ENCODE peak calls at places on chromosomes 6 and 20, in nine cellular contexts. One of them, this sample, is unnamed.

GRCh38 chr6:137076277-137077068 is 31.7 kb upstream of the IL20RA start:
- DNase-seq in right atrium auricular region: peak; percentile 71
- DNase-seq in SK-N-SH: peak; percentile 65
- DNase-seq in testis: peak; percentile 87
- DNase-seq in body of pancreas: peak; percentile 87
- DNase-seq in heart left ventricle: peak; percentile 64
- DNase-seq in CD4-positive, alpha-beta memory T cell: peak; percentile 53
- DNase-seq in mammary epithelial cell: peak; percentile 59
- DNase-seq in H1: peak; percentile 56
- DNase-seq in this sample: peak; percentile 82

GRCh38 chr6:48449002-48449401 is 338.0 kb upstream of the PTCHD4 start:
- DNase-seq in H1: no peak
- DNase-seq in mammary epithelial cell: peak; percentile 14
- DNase-seq in testis: no peak
- DNase-seq in SK-N-SH: no peak
- DNase-seq in body of pancreas: no peak
- DNase-seq in right atrium auricular region: no peak
- DNase-seq in CD4-positive, alpha-beta memory T cell: no peak
- DNase-seq in heart left ventricle: no peak
- DNase-seq in this sample: no peak

GRCh38 chr6:118748311-118749062 is 97.1 kb upstream of the CEP85L start:
- DNase-seq in H1: no peak
- DNase-seq in SK-N-SH: peak; percentile 50
- DNase-seq in heart left ventricle: no peak
- DNase-seq in body of pancreas: peak; percentile 47
- DNase-seq in testis: peak; percentile 61
- DNase-seq in CD4-positive, alpha-beta memory T cell: no peak
- DNase-seq in mammary epithelial cell: peak; percentile 45
- DNase-seq in right atrium auricular region: no peak
- DNase-seq in this sample: peak; percentile 76

GRCh38 chr6:46781478-46782378 is 11.5 kb upstream of the MEP1A start:
- DNase-seq in mammary epithelial cell: peak; percentile 57
- DNase-seq in SK-N-SH: peak; percentile 31
- DNase-seq in testis: peak; percentile 84
- DNase-seq in H1: no peak
- DNase-seq in body of pancreas: peak; percentile 76
- DNase-seq in heart left ventricle: peak; percentile 52
- DNase-seq in CD4-positive, alpha-beta memory T cell: no peak
- DNase-seq in right atrium auricular region: no peak
- DNase-seq in this sample: peak; percentile 77

GRCh38 chr20:62377615-62378085 is 9.3 kb upstream of the RPS21 start:
- DNase-seq in SK-N-SH: no peak
- DNase-seq in mammary epithelial cell: no peak
- DNase-seq in heart left ventricle: peak; percentile 60
- DNase-seq in H1: no peak
- DNase-seq in testis: peak; percentile 74
- DNase-seq in body of pancreas: no peak
- DNase-seq in CD4-positive, alpha-beta memory T cell: no peak
- DNase-seq in right atrium auricular region: no peak
- DNase-seq in this sample: no peak

GRCh38 chr20:35279040-35279439 is 1.1 kb upstream of the MMP24OS start:
- DNase-seq in right atrium auricular region: no peak
- DNase-seq in testis: no peak
- DNase-seq in body of pancreas: peak; percentile 23
- DNase-seq in mammary epithelial cell: peak; percentile 75
- DNase-seq in CD4-positive, alpha-beta memory T cell: no peak
- DNase-seq in H1: no peak
- DNase-seq in SK-N-SH: no peak
- DNase-seq in heart left ventricle: no peak
- DNase-seq in this sample: peak; percentile 26

GRCh38 chr6:116922853-116923548 is 46.0 kb downstream of the RFX6 start:
- DNase-seq in CD4-positive, alpha-beta memory T cell: no peak
- DNase-seq in testis: no peak
- DNase-seq in SK-N-SH: no peak
- DNase-seq in H1: no peak
- DNase-seq in body of pancreas: no peak
- DNase-seq in heart left ventricle: no peak
- DNase-seq in right atrium auricular region: no peak
- DNase-seq in mammary epithelial cell: no peak
- DNase-seq in this sample: no peak

GRCh38 chr6:149450679-149451360 is 34.0 kb downstream of the ZC3H12D start:
- DNase-seq in body of pancreas: peak; percentile 23
- DNase-seq in H1: no peak
- DNase-seq in testis: peak; percentile 62
- DNase-seq in mammary epithelial cell: no peak
- DNase-seq in CD4-positive, alpha-beta memory T cell: no peak
- DNase-seq in SK-N-SH: peak; percentile 83
- DNase-seq in right atrium auricular region: no peak
- DNase-seq in heart left ventricle: peak; percentile 45
- DNase-seq in this sample: peak; percentile 62

GRCh38 chr6:150492941-150493340 is 106.7 kb upstream of the PLEKHG1 start:
- DNase-seq in SK-N-SH: no peak
- DNase-seq in body of pancreas: no peak
- DNase-seq in H1: no peak
- DNase-seq in CD4-positive, alpha-beta memory T cell: no peak
- DNase-seq in heart left ventricle: no peak
- DNase-seq in mammary epithelial cell: peak; percentile 97
- DNase-seq in right atrium auricular region: no peak
- DNase-seq in testis: no peak
- DNase-seq in this sample: peak; percentile 9

GRCh38 chr6:127972815-127973214 is 72.0 kb upstream of the THEMIS start:
- DNase-seq in SK-N-SH: no peak
- DNase-seq in heart left ventricle: no peak
- DNase-seq in testis: no peak
- DNase-seq in mammary epithelial cell: no peak
- DNase-seq in right atrium auricular region: no peak
- DNase-seq in H1: no peak
- DNase-seq in CD4-positive, alpha-beta memory T cell: peak; percentile 66
- DNase-seq in body of pancreas: no peak
- DNase-seq in this sample: no peak

GRCh38 chr6:21423106-21423854 is 170.3 kb upstream of the SOX4 start:
- DNase-seq in H1: no peak
- DNase-seq in body of pancreas: no peak
- DNase-seq in right atrium auricular region: no peak
- DNase-seq in heart left ventricle: no peak
- DNase-seq in SK-N-SH: no peak
- DNase-seq in CD4-positive, alpha-beta memory T cell: no peak
- DNase-seq in testis: no peak
- DNase-seq in mammary epithelial cell: no peak
- DNase-seq in this sample: no peak

GRCh38 chr6:43628392-43629103 is 516 bp downstream of the GTPBP2 start:
- DNase-seq in CD4-positive, alpha-beta memory T cell: peak; percentile 69
- DNase-seq in right atrium auricular region: no peak
- DNase-seq in testis: peak; percentile 61
- DNase-seq in body of pancreas: peak; percentile 53
- DNase-seq in mammary epithelial cell: peak; percentile 44
- DNase-seq in H1: peak; percentile 21
- DNase-seq in heart left ventricle: peak; percentile 52
- DNase-seq in SK-N-SH: peak; percentile 82
- DNase-seq in this sample: peak; percentile 62

GRCh38 chr6:27168108-27168507 is 79.4 kb upstream of the PRSS16 start:
- DNase-seq in H1: no peak
- DNase-seq in CD4-positive, alpha-beta memory T cell: no peak
- DNase-seq in mammary epithelial cell: no peak
- DNase-seq in body of pancreas: no peak
- DNase-seq in heart left ventricle: no peak
- DNase-seq in right atrium auricular region: no peak
- DNase-seq in testis: no peak
- DNase-seq in SK-N-SH: no peak
- DNase-seq in this sample: peak; percentile 43

GRCh38 chr6:31180500-31180899 is 10.0 kb upstream of the POU5F1 start:
- DNase-seq in right atrium auricular region: no peak
- DNase-seq in SK-N-SH: peak; percentile 52
- DNase-seq in body of pancreas: no peak
- DNase-seq in H1: no peak
- DNase-seq in mammary epithelial cell: no peak
- DNase-seq in CD4-positive, alpha-beta memory T cell: peak; percentile 79
- DNase-seq in heart left ventricle: peak; percentile 90
- DNase-seq in testis: peak; percentile 86
- DNase-seq in this sample: no peak

GRCh38 chr6:154672086-154672485 is 61.1 kb upstream of the SCAF8 start:
- DNase-seq in mammary epithelial cell: no peak
- DNase-seq in CD4-positive, alpha-beta memory T cell: no peak
- DNase-seq in SK-N-SH: no peak
- DNase-seq in heart left ventricle: no peak
- DNase-seq in testis: no peak
- DNase-seq in H1: no peak
- DNase-seq in body of pancreas: no peak
- DNase-seq in right atrium auricular region: no peak
- DNase-seq in this sample: no peak

GRCh38 chr6:134999107-134999506 is 49.2 kb upstream of the ALDH8A1 start:
- DNase-seq in body of pancreas: no peak
- DNase-seq in SK-N-SH: no peak
- DNase-seq in mammary epithelial cell: no peak
- DNase-seq in H1: no peak
- DNase-seq in testis: no peak
- DNase-seq in right atrium auricular region: no peak
- DNase-seq in heart left ventricle: no peak
- DNase-seq in CD4-positive, alpha-beta memory T cell: no peak
- DNase-seq in this sample: no peak

GRCh38 chr6:7341989-7342742 is 29.2 kb upstream of the SSR1 start:
- DNase-seq in heart left ventricle: no peak
- DNase-seq in mammary epithelial cell: no peak
- DNase-seq in testis: no peak
- DNase-seq in CD4-positive, alpha-beta memory T cell: no peak
- DNase-seq in H1: no peak
- DNase-seq in right atrium auricular region: no peak
- DNase-seq in body of pancreas: no peak
- DNase-seq in SK-N-SH: peak; percentile 69
- DNase-seq in this sample: peak; percentile 50

GRCh38 chr20:42775037-42775436 is 414.7 kb downstream of the PTPRT start:
- DNase-seq in SK-N-SH: no peak
- DNase-seq in testis: no peak
- DNase-seq in body of pancreas: no peak
- DNase-seq in heart left ventricle: no peak
- DNase-seq in mammary epithelial cell: no peak
- DNase-seq in CD4-positive, alpha-beta memory T cell: no peak
- DNase-seq in H1: no peak
- DNase-seq in right atrium auricular region: no peak
- DNase-seq in this sample: no peak

GRCh38 chr6:54053893-54054391 is 57.3 kb upstream of the MLIP start:
- DNase-seq in body of pancreas: peak; percentile 5
- DNase-seq in CD4-positive, alpha-beta memory T cell: no peak
- DNase-seq in heart left ventricle: peak; percentile 40
- DNase-seq in SK-N-SH: no peak
- DNase-seq in right atrium auricular region: no peak
- DNase-seq in H1: no peak
- DNase-seq in mammary epithelial cell: peak; percentile 93
- DNase-seq in testis: peak; percentile 67
- DNase-seq in this sample: peak; percentile 93

GRCh38 chr20:11355338-11355737 is 562.4 kb upstream of the BTBD3 start:
- DNase-seq in heart left ventricle: no peak
- DNase-seq in right atrium auricular region: no peak
- DNase-seq in SK-N-SH: no peak
- DNase-seq in mammary epithelial cell: no peak
- DNase-seq in testis: no peak
- DNase-seq in H1: no peak
- DNase-seq in body of pancreas: no peak
- DNase-seq in CD4-positive, alpha-beta memory T cell: no peak
- DNase-seq in this sample: no peak

GRCh38 chr20:11350126-11351005 is 567.3 kb upstream of the BTBD3 start:
- DNase-seq in H1: no peak
- DNase-seq in CD4-positive, alpha-beta memory T cell: no peak
- DNase-seq in mammary epithelial cell: peak; percentile 98
- DNase-seq in right atrium auricular region: no peak
- DNase-seq in body of pancreas: no peak
- DNase-seq in heart left ventricle: no peak
- DNase-seq in testis: no peak
- DNase-seq in SK-N-SH: no peak
- DNase-seq in this sample: peak; percentile 73

GRCh38 chr20:11356061-11356460 is 561.6 kb upstream of the BTBD3 start:
- DNase-seq in SK-N-SH: no peak
- DNase-seq in heart left ventricle: no peak
- DNase-seq in right atrium auricular region: no peak
- DNase-seq in CD4-positive, alpha-beta memory T cell: no peak
- DNase-seq in mammary epithelial cell: no peak
- DNase-seq in body of pancreas: no peak
- DNase-seq in testis: no peak
- DNase-seq in H1: no peak
- DNase-seq in this sample: no peak

GRCh38 chr20:11352041-11352440 is 565.7 kb upstream of the BTBD3 start:
- DNase-seq in body of pancreas: no peak
- DNase-seq in mammary epithelial cell: no peak
- DNase-seq in SK-N-SH: no peak
- DNase-seq in testis: no peak
- DNase-seq in H1: no peak
- DNase-seq in CD4-positive, alpha-beta memory T cell: no peak
- DNase-seq in right atrium auricular region: no peak
- DNase-seq in heart left ventricle: no peak
- DNase-seq in this sample: no peak

GRCh38 chr20:11354841-11355240 is 562.9 kb upstream of the BTBD3 start:
- DNase-seq in H1: no peak
- DNase-seq in body of pancreas: no peak
- DNase-seq in SK-N-SH: no peak
- DNase-seq in heart left ventricle: no peak
- DNase-seq in CD4-positive, alpha-beta memory T cell: no peak
- DNase-seq in testis: no peak
- DNase-seq in mammary epithelial cell: no peak
- DNase-seq in right atrium auricular region: no peak
- DNase-seq in this sample: no peak
- H3K4me1 ChIP-seq in H1: peaks cover 3% of the 10 kb centered on the region
- H3K4me1 ChIP-seq in body of pancreas: no peaks in the 10 kb centered on the region
- H3K4me1 ChIP-seq in SK-N-SH: no peaks in the 10 kb centered on the region
- H3K4me1 ChIP-seq in heart left ventricle: no peaks in the 10 kb centered on the region
- H3K4me1 ChIP-seq in CD4-positive, alpha-beta memory T cell: no peaks in the 10 kb centered on the region
- H3K4me1 ChIP-seq in testis: no peaks in the 10 kb centered on the region
- H3K4me1 ChIP-seq in mammary epithelial cell: peaks cover 23% of the 10 kb centered on the region
- H3K4me1 ChIP-seq in right atrium auricular region: no peaks in the 10 kb centered on the region
- H3K4me1 ChIP-seq in this sample: peaks cover 10% of the 10 kb centered on the region

GRCh38 chr6:10534418-10534760 is 13.2 kb downstream of the GCNT2 start:
- DNase-seq in SK-N-SH: no peak
- DNase-seq in CD4-positive, alpha-beta memory T cell: no peak
- DNase-seq in right atrium auricular region: no peak
- DNase-seq in mammary epithelial cell: no peak
- DNase-seq in testis: no peak
- DNase-seq in body of pancreas: no peak
- DNase-seq in H1: no peak
- DNase-seq in heart left ventricle: no peak
- DNase-seq in this sample: no peak
- H3K4me1 ChIP-seq in SK-N-SH: no peaks in the 10 kb centered on the region
- H3K4me1 ChIP-seq in CD4-positive, alpha-beta memory T cell: peaks cover 35% of the 10 kb centered on the region
- H3K4me1 ChIP-seq in right atrium auricular region: no peaks in the 10 kb centered on the region
- H3K4me1 ChIP-seq in mammary epithelial cell: no peaks in the 10 kb centered on the region
- H3K4me1 ChIP-seq in testis: no peaks in the 10 kb centered on the region
- H3K4me1 ChIP-seq in body of pancreas: peaks cover 18% of the 10 kb centered on the region
- H3K4me1 ChIP-seq in H1: no peaks in the 10 kb centered on the region
- H3K4me1 ChIP-seq in heart left ventricle: no peaks in the 10 kb centered on the region
- H3K4me1 ChIP-seq in this sample: no peaks in the 10 kb centered on the region

GRCh38 chr6:56509031-56509430 is 133.7 kb downstream of the DST start:
- DNase-seq in testis: no peak
- DNase-seq in SK-N-SH: no peak
- DNase-seq in body of pancreas: no peak
- DNase-seq in right atrium auricular region: no peak
- DNase-seq in mammary epithelial cell: no peak
- DNase-seq in CD4-positive, alpha-beta memory T cell: no peak
- DNase-seq in H1: no peak
- DNase-seq in heart left ventricle: no peak
- DNase-seq in this sample: no peak
- H3K4me1 ChIP-seq in testis: peaks cover 11% of the 10 kb centered on the region
- H3K4me1 ChIP-seq in SK-N-SH: no peaks in the 10 kb centered on the region
- H3K4me1 ChIP-seq in body of pancreas: peaks cover 15% of the 10 kb centered on the region
- H3K4me1 ChIP-seq in right atrium auricular region: no peaks in the 10 kb centered on the region
- H3K4me1 ChIP-seq in mammary epithelial cell: no peaks in the 10 kb centered on the region
- H3K4me1 ChIP-seq in CD4-positive, alpha-beta memory T cell: no peaks in the 10 kb centered on the region
- H3K4me1 ChIP-seq in H1: no peaks in the 10 kb centered on the region
- H3K4me1 ChIP-seq in heart left ventricle: peaks cover 75% of the 10 kb centered on the region
- H3K4me1 ChIP-seq in this sample: peaks cover 7% of the 10 kb centered on the region

GRCh38 chr6:35489066-35489465 is 7.8 kb downstream of the TEAD3 start:
- DNase-seq in body of pancreas: no peak
- DNase-seq in testis: no peak
- DNase-seq in heart left ventricle: no peak
- DNase-seq in mammary epithelial cell: no peak
- DNase-seq in CD4-positive, alpha-beta memory T cell: no peak
- DNase-seq in H1: no peak
- DNase-seq in SK-N-SH: no peak
- DNase-seq in right atrium auricular region: no peak
- DNase-seq in this sample: no peak
- H3K4me1 ChIP-seq in body of pancreas: peaks cover 58% of the 10 kb centered on the region
- H3K4me1 ChIP-seq in testis: peaks cover 68% of the 10 kb centered on the region
- H3K4me1 ChIP-seq in heart left ventricle: peaks cover 62% of the 10 kb centered on the region
- H3K4me1 ChIP-seq in mammary epithelial cell: peaks cover 79% of the 10 kb centered on the region
- H3K4me1 ChIP-seq in CD4-positive, alpha-beta memory T cell: no peaks in the 10 kb centered on the region
- H3K4me1 ChIP-seq in H1: peaks cover 66% of the 10 kb centered on the region
- H3K4me1 ChIP-seq in SK-N-SH: peaks cover 31% of the 10 kb centered on the region
- H3K4me1 ChIP-seq in right atrium auricular region: no peaks in the 10 kb centered on the region
- H3K4me1 ChIP-seq in this sample: peaks cover 31% of the 10 kb centered on the region